ENCODE peak calls at places on chromosomes 6 and 20, in four cellular contexts. N is HEK293T, Y is HepG2, L is K562. E is an unnamed sample.

GRCh38 chr6:160329188-160329587 is 19.0 kb upstream of the SLC22A3 start:
- DNase-seq in N (no peak), L (no peak), Y (no peak), E (no peak)

GRCh38 chr6:103675807-103676406 is 1183.8 kb downstream of the HACE1 start:
- DNase-seq in Y (no peak), N (no peak), L (no peak), E (no peak)

GRCh38 chr20:20709858-20710257 is 2.6 kb downstream of the RALGAPA2 start:
- DNase-seq in N (no peak), Y (no peak), L (no peak), E (no peak)

GRCh38 chr6:160391419-160392116 is 43.4 kb downstream of the SLC22A3 start:
- DNase-seq in N (no peak), Y (peak), L (peak), E (no peak)

GRCh38 chr20:58155148-58155925 is 73.1 kb downstream of the ANKRD60 start:
- DNase-seq in Y (no peak), L (no peak), N (no peak), E (no peak)

GRCh38 chr6:43149260-43149659 is 21.8 kb upstream of the SRF start:
- DNase-seq in Y (no peak), N (no peak), L (no peak), E (no peak)

GRCh38 chr6:107152633-107153032 is 37.3 kb upstream of the BEND3 start:
- DNase-seq in N (no peak), Y (peak), L (no peak), E (no peak)

GRCh38 chr6:49676671-49677281 is 36.6 kb downstream of the CRISP2 start:
- DNase-seq in Y (no peak), N (no peak), L (no peak), E (no peak)

GRCh38 chr6:167013067-167013466 is 13.9 kb downstream of the CEP43 start:
- DNase-seq in L (no peak), Y (no peak), N (no peak), E (no peak)

GRCh38 chr20:31694842-31695593 is 27.6 kb downstream of the BCL2L1 start:
- DNase-seq in Y (no peak), L (no peak), N (no peak), E (no peak)

GRCh38 chr6:76776876-76777275 is 686.4 kb downstream of the HTR1B start:
- DNase-seq in Y (no peak), L (no peak), N (no peak), E (no peak)

GRCh38 chr6:83442752-83443151 is 11.9 kb upstream of the ME1 start:
- DNase-seq in N (no peak), L (peak), Y (no peak), E (no peak)

GRCh38 chr20:48285656-48286055 is 500.4 kb upstream of the SULF2 start:
- DNase-seq in Y (peak), L (no peak), N (no peak), E (no peak)

GRCh38 chr6:152575621-152576150 is 61.5 kb downstream of the SYNE1 start:
- DNase-seq in L (no peak), N (no peak), Y (no peak), E (no peak)

GRCh38 chr20:18019068-18019467 is 38.6 kb downstream of the OVOL2 start:
- DNase-seq in N (peak), Y (peak), L (peak), E (no peak)

GRCh38 chr6:293185-294174 is 1.2 kb downstream of the DUSP22 start:
- DNase-seq in N (no peak), L (no peak), Y (no peak), E (no peak)

GRCh38 chr6:149924933-149925252 is 2.0 kb upstream of the RAET1G start:
- DNase-seq in Y (no peak), L (no peak), N (no peak), E (no peak)

GRCh38 chr20:17457064-17457463 is 74.1 kb downstream of the BFSP1 start:
- DNase-seq in N (no peak), Y (no peak), L (no peak), E (no peak)

GRCh38 chr6:110398778-110399177 is 16.6 kb downstream of the DDO start:
- DNase-seq in L (peak), N (no peak), Y (no peak), E (no peak)

GRCh38 chr20:60057123-60057865 is 99.1 kb downstream of the CDH26 start:
- DNase-seq in N (peak), Y (peak), L (peak), E (peak)

GRCh38 chr6:123803862-123804681 is at the start of gene NKAIN2:
- DNase-seq in N (peak), L (no peak), Y (no peak), E (no peak)

GRCh38 chr6:14440215-14440890 is 322.8 kb downstream of the CD83 start:
- DNase-seq in Y (no peak), N (no peak), L (no peak), E (no peak)

GRCh38 chr20:63295422-63295821 is 2.4 kb downstream of the COL20A1 start:
- DNase-seq in N (no peak), Y (no peak), L (no peak), E (no peak)

GRCh38 chr20:38186788-38187221 is 21.7 kb upstream of the TGM2 start:
- DNase-seq in L (no peak), Y (no peak), N (no peak), E (no peak)

GRCh38 chr6:107731422-107732319 is 92.4 kb downstream of the SCML4 start:
- DNase-seq in Y (no peak), N (no peak), L (no peak), E (no peak)

GRCh38 chr6:35719830-35720733 is 16.8 kb upstream of the ARMC12 start:
- DNase-seq in L (no peak), N (peak), Y (no peak), E (peak)

GRCh38 chr20:47220161-47220582 is 136.3 kb downstream of the ZMYND8 start:
- DNase-seq in Y (peak), N (peak), L (peak), E (no peak)

GRCh38 chr6:37130704-37131103 is 39.2 kb upstream of the PIM1 start:
- DNase-seq in Y (peak), L (no peak), N (no peak), E (no peak)

GRCh38 chr6:154219250-154219649 is 137.4 kb downstream of the IPCEF1 start:
- DNase-seq in L (no peak), N (no peak), Y (no peak), E (no peak)

GRCh38 chr6:41679696-41680095 is 41.4 kb downstream of the MDFI start:
- DNase-seq in N (no peak), L (no peak), Y (no peak), E (no peak)

GRCh38 chr20:571754-572331 is 28.3 kb upstream of the CSNK2A1 start:
- DNase-seq in N (no peak), Y (no peak), L (peak), E (no peak)

GRCh38 chr6:11143394-11144371 is 32.2 kb upstream of the ERVFRD-1 start:
- DNase-seq in L (peak), Y (peak), N (no peak), E (no peak)

GRCh38 chr6:36220211-36220610 is 23.7 kb downstream of the BRPF3 start:
- DNase-seq in Y (no peak), L (no peak), N (no peak), E (no peak)

GRCh38 chr6:28648878-28649375 is 123.2 kb downstream of the GPX5 start:
- DNase-seq in Y (no peak), L (no peak), N (no peak), E (no peak)
- TF ChIP-seq TARDBP in Y (no peak), L (no peak), N (no peak), E (no peak)

DNA sequence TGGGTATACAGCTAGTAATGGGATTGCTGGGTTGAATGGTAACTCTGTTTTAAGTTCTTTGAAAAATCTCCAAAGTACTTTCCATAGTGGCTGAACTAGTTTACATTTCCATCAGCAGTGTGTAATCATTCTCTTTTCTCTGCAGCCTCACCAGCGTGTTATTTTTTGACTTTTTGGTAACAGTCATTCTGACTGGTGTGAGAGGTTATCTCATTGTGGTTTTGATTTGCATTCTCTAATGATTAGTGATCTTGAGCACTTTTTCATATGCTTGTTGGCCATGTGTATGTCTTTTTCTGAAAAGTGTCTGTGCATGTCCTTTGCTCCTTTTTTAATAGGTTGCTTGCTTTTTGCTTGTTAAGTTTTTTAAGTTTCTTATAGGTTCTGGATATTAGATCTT is 194.2 kb upstream of the PHACTR1 start:
- DNase-seq in N (no peak), Y (no peak), L (no peak), E (no peak)
- TF ChIP-seq TARDBP in N (no peak), Y (no peak), L (no peak), E (no peak)

DNA sequence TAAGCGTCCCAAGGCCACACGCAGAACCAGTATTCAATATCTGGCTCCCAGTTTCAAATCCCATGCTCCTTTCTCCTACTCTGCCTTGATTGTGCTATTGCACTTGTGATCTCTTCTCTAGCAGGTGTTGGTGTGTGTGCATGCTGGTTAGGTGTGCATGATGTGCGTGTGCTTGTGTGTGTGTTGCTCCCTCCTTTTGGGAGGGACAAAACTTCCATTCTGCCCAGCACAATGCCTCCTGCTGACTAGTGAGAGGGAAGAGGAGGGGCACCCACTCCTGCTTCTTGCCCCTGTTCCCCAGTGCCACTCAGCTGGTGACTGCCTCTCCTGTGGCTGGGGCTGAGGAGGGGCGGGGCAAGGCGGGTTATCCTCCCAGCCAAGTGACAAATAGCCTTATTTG is 19.7 kb downstream of the CD40 start:
- DNase-seq in L (no peak), N (no peak), Y (no peak), E (no peak)
- TF ChIP-seq TARDBP in L (no peak), N (no peak), Y (no peak), E (no peak)

DNA sequence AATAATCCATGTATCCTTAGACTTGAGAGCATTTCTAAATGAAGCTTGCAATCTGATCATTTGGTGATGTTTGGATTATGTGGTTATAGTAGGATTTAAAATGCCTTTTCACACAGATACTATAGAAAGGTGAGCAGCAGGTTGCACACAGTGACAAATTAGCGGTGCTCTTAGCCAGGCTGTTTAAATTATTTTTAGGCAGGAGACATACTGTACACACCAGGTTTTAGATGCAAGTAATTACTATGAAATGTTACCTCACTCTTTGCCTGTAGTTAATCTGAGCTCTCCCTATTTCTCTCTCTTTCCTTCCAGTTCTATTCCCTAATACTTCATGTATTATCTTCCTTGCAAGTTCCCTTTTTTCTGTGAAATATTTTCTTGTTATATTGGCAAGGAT is 191.7 kb downstream of the RIMS1 start:
- DNase-seq in N (no peak), Y (no peak), L (no peak), E (no peak)
- TF ChIP-seq TARDBP in N (no peak), Y (no peak), L (no peak), E (no peak)

GRCh38 chr6:130863415-130864230 is 36.4 kb downstream of the SMLR1 start:
- DNase-seq in L (no peak), N (no peak), Y (peak), E (no peak)
- TF ChIP-seq TARDBP in L (no peak), N (no peak), Y (peak), E (no peak)

E was measured in GM12878.